ENCODE peak calls at places on chromosomes 5 and 9, in five cellular contexts. X is hepatic stellate cell; U is aorta; L is mesothelial cell of epicardium; V is activated CD8-positive, alpha-beta memory T cell treated with anti-CD3 and anti-CD28 coated beads, Interleukin-2, amount 10 ng/mL, durations not matched to agents 7 days and 5 days. T is an unnamed sample.

GRCh38 chr5:50823568-50823967 is 157.1 kb downstream of the PARP8 start:
- DNase-seq in X (no peak), U (no peak), L (no peak), V (no peak), T (no peak)

GRCh38 chr5:67831081-67831480 is 384.5 kb upstream of the PIK3R1 start:
- DNase-seq in X (no peak), U (no peak), L (no peak), V (no peak), T (no peak)

GRCh38 chr5:7548576-7548975 is 152.6 kb downstream of the ADCY2 start:
- DNase-seq in X (no peak), U (no peak), L (no peak), V (no peak), T (no peak)

GRCh38 chr5:32193591-32193990 is 19.5 kb upstream of the GOLPH3 start:
- DNase-seq in X (peak), U (peak), L (peak), V (no peak), T (no peak)

GRCh38 chr5:142322747-142323479 is 1.9 kb downstream of the SPRY4 start:
- DNase-seq in X (no peak), U (peak), L (no peak), V (no peak), T (no peak)

GRCh38 chr5:60520451-60521210 is 179.3 kb downstream of the DEPDC1B start:
- DNase-seq in X (no peak), U (peak), L (no peak), V (no peak), T (no peak)

GRCh38 chr9:19517202-19517942 is 108.6 kb downstream of the ACER2 start:
- DNase-seq in X (no peak), U (no peak), L (no peak), V (peak), T (no peak)

GRCh38 chr5:132877938-132878337 is 4.5 kb downstream of the LEAP2 start:
- DNase-seq in X (no peak), U (peak), L (no peak), V (no peak), T (no peak)

GRCh38 chr5:113321266-113321665 is 113.5 kb downstream of the TSSK1B start:
- DNase-seq in X (no peak), U (no peak), L (no peak), V (no peak), T (no peak)

GRCh38 chr5:12016149-12016740 is 112.0 kb upstream of the CTNND2 start:
- DNase-seq in X (no peak), U (no peak), L (no peak), V (no peak), T (no peak)

GRCh38 chr5:179866241-179867078 is 7.8 kb upstream of the MRNIP start:
- DNase-seq in X (no peak), U (no peak), L (no peak), V (no peak), T (no peak)

GRCh38 chr5:23314827-23315226 is 192.6 kb upstream of the PRDM9 start:
- DNase-seq in X (no peak), U (no peak), L (no peak), V (no peak), T (no peak)

GRCh38 chr9:135531096-135531495 is 9.9 kb downstream of the LCN1 start:
- DNase-seq in X (no peak), U (no peak), L (no peak), V (peak), T (no peak)

GRCh38 chr5:105952875-105953274 is 1717.9 kb downstream of the EFNA5 start:
- DNase-seq in X (no peak), U (no peak), L (no peak), V (no peak), T (no peak)

GRCh38 chr5:180026320-180026719 is 45.2 kb downstream of the RNF130 start:
- DNase-seq in X (no peak), U (no peak), L (no peak), V (no peak), T (no peak)

GRCh38 chr5:24367211-24367610 is 277.6 kb downstream of the CDH10 start:
- DNase-seq in X (no peak), U (no peak), L (no peak), V (no peak), T (no peak)

GRCh38 chr9:17824927-17825659 is 246.2 kb downstream of the SH3GL2 start:
- DNase-seq in X (no peak), U (no peak), L (no peak), V (no peak), T (no peak)

GRCh38 chr5:1325870-1326546 is 18.9 kb downstream of the CLPTM1L start:
- DNase-seq in X (no peak), U (peak), L (peak), V (no peak), T (no peak)

GRCh38 chr5:3335301-3335700 is 260.3 kb upstream of the IRX1 start:
- DNase-seq in X (no peak), U (no peak), L (no peak), V (no peak), T (no peak)

GRCh38 chr9:4147476-4148214 is 152.2 kb downstream of the GLIS3 start:
- DNase-seq in X (no peak), U (no peak), L (no peak), V (no peak), T (no peak)

T was measured in activated T-helper 2 cell treated with anti-CD3 and anti-CD28 coated beads, Interferon-gamma antibody, Interleukin-2, Interleukin-4, amounts not matched to agents 10 μg/mL and 5 μg/mL and 100 μg/mL, durations not matched to agents 14 hours and 24 hours and 36 hours.